ENCODE peak calls at places on chromosomes 2 and 18, in five cellular contexts. I is left ventricle myocardium inferior, J is tibial nerve, D is K562, F is GM23248. M is an unnamed sample.

GRCh38 chr18:63366991-63367240 is at the start of gene KDSR:
- DNase-seq in F (no peak), I (no peak), J (no peak), D (no peak), M (no peak)

GRCh38 chr2:6828299-6828584 is 37.5 kb downstream of the CMPK2 start:
- DNase-seq in I (no peak), J (no peak), F (peak), D (peak), M (no peak)

GRCh38 chr2:39517102-39517436 is 80.0 kb upstream of the MAP4K3 start:
- DNase-seq in D (no peak), F (no peak), I (no peak), J (no peak), M (no peak)

GRCh38 chr2:170711774-170712652 is 3.1 kb upstream of the SP5 start:
- DNase-seq in F (no peak), I (no peak), J (no peak), D (no peak), M (no peak)

GRCh38 chr2:74205113-74205512 is 6.7 kb downstream of the MTHFD2 start:
- DNase-seq in D (no peak), F (no peak), J (no peak), I (no peak), M (no peak)

GRCh38 chr2:96024336-96025106 is 10.2 kb downstream of the GPAT2 start:
- DNase-seq in D (no peak), J (no peak), F (no peak), I (no peak), M (peak)

GRCh38 chr2:201978988-201979387 is 54.7 kb upstream of the FZD7 start:
- DNase-seq in F (no peak), D (no peak), I (no peak), J (no peak), M (no peak)

GRCh38 chr2:105387225-105387624 is 11.6 kb downstream of the FHL2 start:
- DNase-seq in F (peak), J (no peak), I (no peak), D (no peak), M (no peak)

GRCh38 chr2:108316194-108316880 is 27.6 kb downstream of the SULT1C2 start:
- DNase-seq in D (peak), F (no peak), J (no peak), I (no peak), M (no peak)

GRCh38 chr2:72938455-72938854 is 21.1 kb downstream of the EMX1 start:
- DNase-seq in J (no peak), F (no peak), I (no peak), D (no peak), M (no peak)

GRCh38 chr18:63697261-63697660 is 5.5 kb upstream of the SERPINB11 start:
- DNase-seq in I (no peak), F (peak), D (no peak), J (no peak), M (no peak)

GRCh38 chr2:123144082-123144481 is 881.0 kb upstream of the CNTNAP5 start:
- DNase-seq in F (no peak), J (no peak), I (no peak), D (no peak), M (no peak)

GRCh38 chr2:85066874-85067351 is 66.3 kb upstream of the TCF7L1 start:
- DNase-seq in I (peak), F (peak), J (peak), D (peak), M (peak)
- H3K4me3 ChIP-seq in I (peak), F (peak), J (peak), D (no peak), M (peak)

GRCh38 chr2:86213056-86213455 is 13.8 kb downstream of the MRPL35 start:
- DNase-seq in I (no peak), J (no peak), D (no peak), F (no peak), M (no peak)

GRCh38 chr2:86211796-86212188 is 12.5 kb downstream of the MRPL35 start:
- DNase-seq in F (no peak), I (no peak), J (no peak), D (no peak), M (no peak)

GRCh38 chr2:86214503-86214832 is 15.2 kb downstream of the MRPL35 start:
- DNase-seq in I (no peak), F (no peak), J (no peak), D (no peak), M (no peak)

GRCh38 chr2:86211033-86211795 is 12.0 kb downstream of the MRPL35 start:
- DNase-seq in D (no peak), J (no peak), F (no peak), I (no peak), M (no peak)

DNA sequence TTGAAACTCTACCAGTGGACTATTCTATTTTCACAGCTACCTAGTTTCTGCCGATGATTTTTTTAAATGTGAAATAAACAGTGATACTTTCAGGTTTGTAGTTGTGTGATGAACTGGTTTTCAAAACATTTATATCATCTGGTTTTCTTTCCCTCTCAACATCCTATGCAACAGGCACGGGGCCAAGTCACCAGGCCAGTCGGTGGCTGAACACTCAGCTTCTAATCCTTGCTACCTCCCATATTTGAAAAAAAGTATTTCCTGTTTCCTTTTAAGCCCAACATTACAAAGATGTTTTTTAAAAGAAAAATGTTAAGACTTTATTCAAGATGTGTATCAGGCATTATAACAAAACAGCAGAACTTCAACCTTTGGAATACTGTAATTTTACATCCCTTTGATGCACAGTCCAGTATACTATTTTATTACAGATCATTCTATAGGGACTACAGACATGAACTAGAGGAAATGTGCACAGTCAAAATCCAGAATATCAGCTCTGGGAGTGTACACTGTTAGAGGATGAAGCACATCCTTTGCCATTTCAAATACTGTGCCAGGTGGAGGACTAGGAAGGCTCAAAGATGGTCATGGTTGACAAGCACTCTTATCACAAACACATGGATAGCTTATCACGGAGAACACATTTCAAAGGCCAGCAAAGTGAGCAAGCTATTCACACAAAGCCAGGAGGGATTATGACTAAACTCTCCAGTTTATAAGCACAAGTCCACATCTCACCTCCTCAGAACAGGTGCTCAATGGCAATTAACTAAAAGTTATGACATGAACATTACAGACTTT is 14.6 kb downstream of the MRPL35 start:
- DNase-seq in F (no peak), I (no peak), D (peak), J (no peak), M (no peak)
- H3K27ac ChIP-seq in F (no peak), I (peak), D (peak), J (no peak), M (no peak)

GRCh38 chr2:28350791-28351285 is 41.8 kb upstream of the FOSL2 start:
- DNase-seq in J (no peak), I (no peak), D (no peak), F (no peak), M (no peak)
- H3K4me3 ChIP-seq in J (no peak), I (no peak), D (no peak), F (no peak), M (no peak)

DNA sequence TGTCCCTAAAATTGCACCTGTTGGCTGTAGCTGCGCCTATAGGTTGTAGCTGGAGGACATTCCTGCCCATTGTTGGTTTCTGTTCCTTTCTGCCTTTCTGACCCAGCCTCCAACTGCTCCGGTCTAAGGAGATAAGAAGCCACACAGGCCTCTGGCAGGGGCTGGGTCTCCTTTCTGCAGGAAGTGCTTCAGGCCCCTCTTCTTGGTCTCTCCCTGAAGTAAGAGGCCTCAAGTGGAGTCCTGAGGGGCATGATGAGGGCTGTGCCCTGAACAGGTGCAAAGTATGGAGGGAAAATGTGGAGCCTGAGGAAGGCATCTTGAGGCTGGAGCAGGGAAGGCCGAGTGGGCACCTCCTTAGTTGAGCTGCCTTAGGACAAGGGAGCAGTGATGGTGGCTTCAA is 10.4 kb upstream of the SFTPB start:
- DNase-seq in J (no peak), F (no peak), D (peak), I (no peak), M (no peak)
- H3K27ac ChIP-seq in J (peak), F (no peak), D (no peak), I (peak), M (no peak)

DNA sequence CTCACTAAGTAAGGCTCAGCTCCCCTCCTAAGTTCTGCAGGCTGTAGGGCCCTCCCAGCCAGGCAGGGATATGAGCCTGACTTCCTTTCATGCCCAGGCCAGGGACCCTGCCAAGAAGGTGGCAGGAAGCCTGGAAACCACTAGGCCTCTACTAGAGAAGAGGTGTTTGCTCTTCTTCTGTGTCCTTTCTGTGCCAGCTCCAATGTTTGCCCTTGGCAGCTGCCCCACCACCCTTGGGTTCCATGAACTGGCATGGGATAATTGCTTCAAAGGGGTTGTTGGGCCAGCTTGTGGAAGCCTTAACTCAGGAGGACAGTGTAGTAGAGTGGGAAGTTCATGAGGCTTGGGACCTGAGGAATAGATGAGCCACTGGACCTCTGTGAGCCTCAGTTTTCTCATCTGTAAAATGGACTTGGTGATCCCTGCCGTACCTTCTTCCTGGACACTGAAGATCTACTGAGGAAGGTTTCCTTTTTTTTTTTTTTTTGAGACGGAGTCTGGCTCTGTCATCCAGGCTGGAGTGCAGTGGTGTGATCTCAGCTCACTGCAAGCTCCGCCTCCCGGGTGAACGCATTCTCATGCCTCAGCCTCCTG is 3.9 kb downstream of the SLC35F6 start:
- DNase-seq in I (no peak), D (no peak), J (no peak), F (no peak), M (no peak)
- H3K4me3 ChIP-seq in I (no peak), D (no peak), J (no peak), F (no peak), M (no peak)

GRCh38 chr2:222294996-222295367 is 3.8 kb downstream of the PAX3 start:
- DNase-seq in I (no peak), F (no peak), J (no peak), D (no peak), M (no peak)
- H3K27ac ChIP-seq in I (no peak), F (no peak), J (no peak), D (no peak), M (no peak)

DNA sequence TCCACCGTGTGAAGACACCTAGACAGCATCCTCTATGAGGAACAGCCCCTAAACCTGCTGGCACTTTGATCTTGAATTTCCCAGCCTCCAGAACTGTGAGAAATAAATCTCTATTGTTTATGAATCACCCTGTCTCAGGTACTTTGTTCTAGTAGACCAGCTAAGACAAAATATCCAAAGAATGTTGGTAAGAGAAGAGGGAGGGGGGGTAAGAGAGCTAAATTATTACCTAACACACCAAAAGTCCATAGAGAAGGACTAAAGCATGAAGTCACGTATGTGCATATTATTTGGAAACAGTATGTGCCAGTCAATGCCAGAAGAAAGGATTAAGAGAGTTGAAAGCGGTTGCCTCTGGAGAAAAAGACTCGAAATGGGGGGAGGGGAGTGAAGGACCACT is 211.0 kb downstream of the SP3 start:
- DNase-seq in D (no peak), I (no peak), J (no peak), F (no peak), M (no peak)
- H3K4me3 ChIP-seq in D (no peak), I (no peak), J (no peak), F (no peak), M (no peak)

DNA sequence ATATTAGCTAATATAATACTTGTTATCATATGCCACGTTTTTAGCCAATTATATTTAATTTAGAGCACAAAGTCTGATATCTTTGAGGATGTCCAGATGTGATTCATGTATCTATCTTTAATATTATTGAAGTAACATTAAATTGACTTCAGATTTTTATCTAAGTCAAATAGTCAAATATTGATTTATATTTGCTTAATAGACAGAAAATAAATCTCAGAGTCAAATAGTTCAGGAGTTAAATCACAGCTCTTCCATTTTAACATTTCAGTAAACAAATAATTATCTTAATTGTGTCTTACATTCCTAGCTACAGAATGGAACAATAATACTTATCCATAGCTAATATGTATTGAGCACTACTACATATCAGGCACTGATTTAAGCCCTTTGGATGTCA is 379.4 kb upstream of the UBE2E3 start:
- DNase-seq in J (no peak), I (no peak), F (no peak), D (no peak), M (no peak)
- H3K27ac ChIP-seq in J (no peak), I (no peak), F (no peak), D (no peak), M (no peak)

DNA sequence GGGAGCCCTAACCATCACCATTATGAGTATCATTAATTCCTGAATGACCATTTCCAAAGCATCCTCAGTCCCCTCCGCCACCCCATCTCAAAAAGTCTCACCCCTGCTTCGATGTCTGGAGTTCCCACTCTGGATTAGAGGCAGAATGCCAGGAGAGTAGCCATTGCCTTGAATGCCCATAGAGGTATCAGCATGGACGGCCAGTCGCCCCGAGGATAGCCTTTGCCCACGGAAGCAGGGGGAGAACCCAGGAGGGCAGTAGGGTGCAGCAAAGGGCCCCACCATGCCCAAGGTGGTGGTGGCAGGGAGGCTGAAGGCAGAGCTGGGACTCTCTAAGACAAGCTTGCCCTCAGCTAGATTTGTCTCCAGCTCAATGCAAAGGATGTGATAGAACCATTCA is 153.2 kb downstream of the TNS1 start:
- DNase-seq in F (no peak), D (no peak), J (no peak), I (no peak), M (no peak)
- H3K4me3 ChIP-seq in F (no peak), D (no peak), J (peak), I (no peak), M (no peak)

M was measured in dorsolateral prefrontal cortex.